ENCODE peak calls at places on chromosomes 13 and 19, in nine cellular contexts. One of them, this sample, is unnamed.

GRCh38 chr19:29323046-29323971 is 110.4 kb upstream of the UQCRFS1 start:
- DNase-seq in GM12878: no peak
- DNase-seq in sigmoid colon: peak
- DNase-seq in K562: no peak
- DNase-seq in upper lobe of left lung: no peak
- DNase-seq in A549: no peak
- DNase-seq in transverse colon: no peak
- DNase-seq in ovary: no peak
- DNase-seq in tibial nerve: no peak
- DNase-seq in this sample: no peak

GRCh38 chr19:52190679-52191293 is 934 bp downstream of the PPP2R1A start:
- DNase-seq in A549: peak
- DNase-seq in upper lobe of left lung: peak
- DNase-seq in ovary: peak
- DNase-seq in tibial nerve: no peak
- DNase-seq in sigmoid colon: peak
- DNase-seq in GM12878: no peak
- DNase-seq in transverse colon: peak
- DNase-seq in K562: no peak
- DNase-seq in this sample: peak

GRCh38 chr13:109198585-109198984 is 569.2 kb downstream of the MYO16 start:
- DNase-seq in K562: no peak
- DNase-seq in ovary: no peak
- DNase-seq in A549: no peak
- DNase-seq in tibial nerve: no peak
- DNase-seq in transverse colon: no peak
- DNase-seq in sigmoid colon: no peak
- DNase-seq in GM12878: no peak
- DNase-seq in upper lobe of left lung: no peak
- DNase-seq in this sample: no peak

GRCh38 chr13:109836629-109837607 is 50.5 kb upstream of the IRS2 start:
- DNase-seq in sigmoid colon: no peak
- DNase-seq in A549: no peak
- DNase-seq in ovary: no peak
- DNase-seq in GM12878: peak
- DNase-seq in transverse colon: peak
- DNase-seq in tibial nerve: no peak
- DNase-seq in K562: no peak
- DNase-seq in upper lobe of left lung: no peak
- DNase-seq in this sample: peak

GRCh38 chr13:65653548-65654078 is 1576.5 kb downstream of the PCDH9 start:
- DNase-seq in A549: no peak
- DNase-seq in ovary: no peak
- DNase-seq in sigmoid colon: no peak
- DNase-seq in tibial nerve: no peak
- DNase-seq in upper lobe of left lung: no peak
- DNase-seq in transverse colon: no peak
- DNase-seq in K562: no peak
- DNase-seq in GM12878: no peak
- DNase-seq in this sample: no peak

GRCh38 chr19:40612831-40613668 is 11.9 kb downstream of the LTBP4 start:
- DNase-seq in upper lobe of left lung: peak
- DNase-seq in transverse colon: peak
- DNase-seq in GM12878: no peak
- DNase-seq in sigmoid colon: no peak
- DNase-seq in A549: peak
- DNase-seq in tibial nerve: peak
- DNase-seq in ovary: peak
- DNase-seq in K562: peak
- DNase-seq in this sample: peak

GRCh38 chr19:2317300-2317699 is 9.3 kb upstream of the LINGO3 start:
- DNase-seq in K562: no peak
- DNase-seq in GM12878: no peak
- DNase-seq in upper lobe of left lung: no peak
- DNase-seq in A549: no peak
- DNase-seq in ovary: no peak
- DNase-seq in transverse colon: no peak
- DNase-seq in tibial nerve: no peak
- DNase-seq in sigmoid colon: no peak
- DNase-seq in this sample: no peak

GRCh38 chr13:95233026-95233635 is 68.1 kb downstream of the ABCC4 start:
- DNase-seq in GM12878: no peak
- DNase-seq in A549: no peak
- DNase-seq in tibial nerve: no peak
- DNase-seq in ovary: no peak
- DNase-seq in transverse colon: no peak
- DNase-seq in upper lobe of left lung: no peak
- DNase-seq in K562: peak
- DNase-seq in sigmoid colon: no peak
- DNase-seq in this sample: no peak

GRCh38 chr19:33769208-33769607 is 27.5 kb upstream of the KCTD15 start:
- DNase-seq in K562: no peak
- DNase-seq in sigmoid colon: no peak
- DNase-seq in tibial nerve: no peak
- DNase-seq in transverse colon: no peak
- DNase-seq in GM12878: no peak
- DNase-seq in A549: no peak
- DNase-seq in ovary: no peak
- DNase-seq in upper lobe of left lung: no peak
- DNase-seq in this sample: no peak

GRCh38 chr13:111964411-111965035 is 102.4 kb upstream of the SOX1 start:
- DNase-seq in sigmoid colon: no peak
- DNase-seq in GM12878: no peak
- DNase-seq in tibial nerve: no peak
- DNase-seq in A549: no peak
- DNase-seq in K562: no peak
- DNase-seq in upper lobe of left lung: no peak
- DNase-seq in transverse colon: no peak
- DNase-seq in ovary: no peak
- DNase-seq in this sample: no peak

GRCh38 chr13:49877629-49878218 is 58.4 kb downstream of the SPRYD7 start:
- DNase-seq in A549: peak
- DNase-seq in ovary: no peak
- DNase-seq in GM12878: no peak
- DNase-seq in tibial nerve: no peak
- DNase-seq in transverse colon: no peak
- DNase-seq in sigmoid colon: no peak
- DNase-seq in K562: no peak
- DNase-seq in upper lobe of left lung: no peak
- DNase-seq in this sample: no peak

GRCh38 chr19:7355871-7356270 is 7.1 kb downstream of the ARHGEF18 start:
- DNase-seq in transverse colon: no peak
- DNase-seq in upper lobe of left lung: no peak
- DNase-seq in A549: no peak
- DNase-seq in sigmoid colon: no peak
- DNase-seq in ovary: no peak
- DNase-seq in tibial nerve: no peak
- DNase-seq in K562: no peak
- DNase-seq in GM12878: no peak
- DNase-seq in this sample: no peak

GRCh38 chr19:7294571-7295212 is 478 bp upstream of the INSR start:
- DNase-seq in sigmoid colon: peak
- DNase-seq in GM12878: no peak
- DNase-seq in upper lobe of left lung: peak
- DNase-seq in transverse colon: peak
- DNase-seq in ovary: peak
- DNase-seq in tibial nerve: peak
- DNase-seq in K562: peak
- DNase-seq in A549: peak
- DNase-seq in this sample: peak

GRCh38 chr13:24500977-24501376 is 11.6 kb downstream of the PARP4 start:
- DNase-seq in A549: peak
- DNase-seq in upper lobe of left lung: no peak
- DNase-seq in GM12878: no peak
- DNase-seq in transverse colon: no peak
- DNase-seq in ovary: no peak
- DNase-seq in K562: no peak
- DNase-seq in sigmoid colon: no peak
- DNase-seq in tibial nerve: no peak
- DNase-seq in this sample: no peak

GRCh38 chr13:102323505-102323904 is 78.3 kb downstream of the FGF14 start:
- DNase-seq in K562: no peak
- DNase-seq in tibial nerve: no peak
- DNase-seq in ovary: no peak
- DNase-seq in transverse colon: no peak
- DNase-seq in sigmoid colon: no peak
- DNase-seq in GM12878: no peak
- DNase-seq in A549: no peak
- DNase-seq in upper lobe of left lung: no peak
- DNase-seq in this sample: no peak

GRCh38 chr19:6564393-6564792 is 26.6 kb downstream of the CD70 start:
- DNase-seq in ovary: no peak
- DNase-seq in upper lobe of left lung: no peak
- DNase-seq in transverse colon: no peak
- DNase-seq in A549: peak
- DNase-seq in tibial nerve: no peak
- DNase-seq in K562: peak
- DNase-seq in sigmoid colon: no peak
- DNase-seq in GM12878: no peak
- DNase-seq in this sample: no peak

GRCh38 chr13:93505104-93505952 is 278.7 kb downstream of the GPC6 start:
- DNase-seq in sigmoid colon: no peak
- DNase-seq in A549: no peak
- DNase-seq in GM12878: no peak
- DNase-seq in upper lobe of left lung: no peak
- DNase-seq in ovary: no peak
- DNase-seq in tibial nerve: no peak
- DNase-seq in K562: no peak
- DNase-seq in transverse colon: no peak
- DNase-seq in this sample: no peak

GRCh38 chr13:36553501-36553900 is 120.3 kb upstream of the SERTM1 start:
- DNase-seq in A549: no peak
- DNase-seq in sigmoid colon: no peak
- DNase-seq in ovary: no peak
- DNase-seq in GM12878: no peak
- DNase-seq in transverse colon: no peak
- DNase-seq in upper lobe of left lung: no peak
- DNase-seq in tibial nerve: no peak
- DNase-seq in K562: no peak
- DNase-seq in this sample: no peak

GRCh38 chr13:73059460-73060250 is 850 bp downstream of the KLF5 start:
- DNase-seq in transverse colon: no peak
- DNase-seq in GM12878: no peak
- DNase-seq in A549: no peak
- DNase-seq in tibial nerve: no peak
- DNase-seq in K562: peak
- DNase-seq in sigmoid colon: peak
- DNase-seq in upper lobe of left lung: peak
- DNase-seq in ovary: peak
- DNase-seq in this sample: peak

GRCh38 chr19:29277107-29277506 is 64.2 kb upstream of the UQCRFS1 start:
- DNase-seq in K562: no peak
- DNase-seq in sigmoid colon: peak
- DNase-seq in tibial nerve: no peak
- DNase-seq in A549: peak
- DNase-seq in upper lobe of left lung: no peak
- DNase-seq in transverse colon: peak
- DNase-seq in ovary: no peak
- DNase-seq in GM12878: peak
- DNase-seq in this sample: no peak

GRCh38 chr13:34064456-34065205 is 246.7 kb downstream of the RFC3 start:
- DNase-seq in upper lobe of left lung: no peak
- DNase-seq in A549: no peak
- DNase-seq in sigmoid colon: no peak
- DNase-seq in GM12878: no peak
- DNase-seq in tibial nerve: no peak
- DNase-seq in K562: no peak
- DNase-seq in ovary: no peak
- DNase-seq in transverse colon: no peak
- DNase-seq in this sample: no peak

GRCh38 chr19:46601318-46602224 is at the start of gene CALM3:
- DNase-seq in GM12878: no peak
- DNase-seq in ovary: peak
- DNase-seq in transverse colon: no peak
- DNase-seq in sigmoid colon: peak
- DNase-seq in tibial nerve: no peak
- DNase-seq in K562: peak
- DNase-seq in upper lobe of left lung: peak
- DNase-seq in A549: no peak
- DNase-seq in this sample: no peak

GRCh38 chr13:98441056-98441676 is 135.7 kb downstream of the STK24 start:
- DNase-seq in GM12878: no peak
- DNase-seq in tibial nerve: no peak
- DNase-seq in ovary: no peak
- DNase-seq in K562: no peak
- DNase-seq in upper lobe of left lung: peak
- DNase-seq in A549: no peak
- DNase-seq in transverse colon: no peak
- DNase-seq in sigmoid colon: no peak
- DNase-seq in this sample: no peak

GRCh38 chr19:9566729-9567128 is 17.6 kb downstream of the ZNF121 start:
- DNase-seq in A549: peak
- DNase-seq in K562: peak
- DNase-seq in upper lobe of left lung: no peak
- DNase-seq in tibial nerve: no peak
- DNase-seq in sigmoid colon: no peak
- DNase-seq in transverse colon: no peak
- DNase-seq in ovary: no peak
- DNase-seq in GM12878: no peak
- DNase-seq in this sample: no peak
- TF ChIP-seq CTCF in A549: no peak
- TF ChIP-seq CTCF in K562: no peak
- TF ChIP-seq CTCF in upper lobe of left lung: no peak
- TF ChIP-seq CTCF in tibial nerve: no peak
- TF ChIP-seq CTCF in sigmoid colon: no peak
- TF ChIP-seq CTCF in transverse colon: no peak
- TF ChIP-seq CTCF in ovary: no peak
- TF ChIP-seq CTCF in GM12878: peak
- TF ChIP-seq CTCF in this sample: no peak

GRCh38 chr13:106277483-106278154 is 257.8 kb downstream of the EFNB2 start:
- DNase-seq in GM12878: no peak
- DNase-seq in K562: no peak
- DNase-seq in upper lobe of left lung: no peak
- DNase-seq in sigmoid colon: no peak
- DNase-seq in tibial nerve: no peak
- DNase-seq in ovary: no peak
- DNase-seq in A549: no peak
- DNase-seq in transverse colon: no peak
- DNase-seq in this sample: no peak
- TF ChIP-seq EP300 in GM12878: no peak
- TF ChIP-seq EP300 in K562: no peak
- TF ChIP-seq EP300 in upper lobe of left lung: no peak
- TF ChIP-seq EP300 in sigmoid colon: no peak
- TF ChIP-seq EP300 in tibial nerve: no peak
- TF ChIP-seq EP300 in ovary: no peak
- TF ChIP-seq EP300 in A549: no peak
- TF ChIP-seq EP300 in transverse colon: no peak
- TF ChIP-seq EP300 in this sample: no peak

GRCh38 chr19:35994868-35995654 is at the start of gene SDHAF1:
- DNase-seq in sigmoid colon: peak
- DNase-seq in tibial nerve: peak
- DNase-seq in ovary: peak
- DNase-seq in upper lobe of left lung: peak
- DNase-seq in transverse colon: peak
- DNase-seq in K562: peak
- DNase-seq in GM12878: peak
- DNase-seq in A549: peak
- DNase-seq in this sample: peak
- TF ChIP-seq POLR2A in sigmoid colon: peak
- TF ChIP-seq POLR2A in tibial nerve: peak
- TF ChIP-seq POLR2A in ovary: peak
- TF ChIP-seq POLR2A in upper lobe of left lung: no peak
- TF ChIP-seq POLR2A in transverse colon: peak
- TF ChIP-seq POLR2A in K562: peak
- TF ChIP-seq POLR2A in GM12878: peak
- TF ChIP-seq POLR2A in A549: peak
- TF ChIP-seq POLR2A in this sample: no peak

GRCh38 chr19:18428173-18428836 is 9.1 kb downstream of the SSBP4 start:
- DNase-seq in upper lobe of left lung: no peak
- DNase-seq in sigmoid colon: peak
- DNase-seq in A549: no peak
- DNase-seq in GM12878: no peak
- DNase-seq in transverse colon: no peak
- DNase-seq in K562: no peak
- DNase-seq in tibial nerve: no peak
- DNase-seq in ovary: no peak
- DNase-seq in this sample: no peak
- TF ChIP-seq CTCF in upper lobe of left lung: no peak
- TF ChIP-seq CTCF in sigmoid colon: no peak
- TF ChIP-seq CTCF in A549: no peak
- TF ChIP-seq CTCF in GM12878: no peak
- TF ChIP-seq CTCF in transverse colon: no peak
- TF ChIP-seq CTCF in K562: no peak
- TF ChIP-seq CTCF in tibial nerve: no peak
- TF ChIP-seq CTCF in ovary: no peak
- TF ChIP-seq CTCF in this sample: no peak